ENCODE peak calls at places on chromosome 20, in four cellular contexts. K is NT2/D1, D is H1, J is GM12878. U is an unnamed sample.

GRCh38 chr20:41229259-41229658 is 88.3 kb downstream of the ZHX3 start:
- DNase-seq in D (no peak), K (no peak), J (no peak), U (no peak)

GRCh38 chr20:43667341-43668132 is 623 bp downstream of the MYBL2 start:
- DNase-seq in D (peak), J (no peak), K (peak), U (no peak)

GRCh38 chr20:8740265-8740664 is 328.6 kb upstream of the PLCB4 start:
- DNase-seq in J (peak), K (no peak), D (no peak), U (no peak)

GRCh38 chr20:1331101-1331500 is 2.2 kb upstream of the SDCBP2 start:
- DNase-seq in K (no peak), J (no peak), D (peak), U (no peak)

GRCh38 chr20:13147071-13147961 is 73.8 kb upstream of the ISM1 start:
- DNase-seq in J (no peak), D (no peak), K (no peak), U (no peak)

GRCh38 chr20:8720089-8720488 is 348.8 kb upstream of the PLCB4 start:
- DNase-seq in J (no peak), K (no peak), D (no peak), U (no peak)

GRCh38 chr20:10513091-10513490 is 78.0 kb downstream of the SLX4IP start:
- DNase-seq in D (no peak), K (no peak), J (no peak), U (no peak)

GRCh38 chr20:45032276-45032675 is 66.0 kb downstream of the STK4 start:
- DNase-seq in J (no peak), D (no peak), K (no peak), U (no peak)

GRCh38 chr20:38283236-38283635 is 20.7 kb upstream of the BPI start:
- DNase-seq in K (no peak), J (no peak), D (no peak), U (no peak)

GRCh38 chr20:57944988-57945387 is 235.2 kb upstream of the PMEPA1 start:
- DNase-seq in J (no peak), K (no peak), D (no peak), U (no peak)

GRCh38 chr20:34004227-34004626 is 10.5 kb downstream of the RALY start:
- DNase-seq in K (no peak), D (no peak), J (no peak), U (no peak)

GRCh38 chr20:33474963-33475362 is 14.9 kb upstream of the CBFA2T2 start:
- DNase-seq in K (no peak), J (no peak), D (no peak), U (no peak)

GRCh38 chr20:42276718-42277117 is 658.5 kb upstream of the CHD6 start:
- DNase-seq in K (no peak), J (no peak), D (no peak), U (no peak)

GRCh38 chr20:37243076-37243936 is 18.3 kb downstream of the GHRH start:
- DNase-seq in J (no peak), D (peak), K (no peak), U (no peak)

GRCh38 chr20:44071526-44072111 is 115.4 kb downstream of the JPH2 start:
- DNase-seq in J (no peak), K (no peak), D (peak), U (no peak)

GRCh38 chr20:18904192-18904591 is 90.6 kb downstream of the SCP2D1 start:
- DNase-seq in D (no peak), J (no peak), K (no peak), U (no peak)

GRCh38 chr20:31562241-31562640 is 42.8 kb upstream of the ID1 start:
- DNase-seq in J (no peak), K (no peak), D (no peak), U (no peak)

GRCh38 chr20:13243826-13244376 is 22.8 kb downstream of the ISM1 start:
- DNase-seq in J (no peak), K (no peak), D (no peak), U (peak)

GRCh38 chr20:38601216-38602184 is at the start of gene ARHGAP40:
- DNase-seq in K (no peak), J (no peak), D (peak), U (peak)

GRCh38 chr20:33709398-33709797 is 10.7 kb downstream of the PXMP4 start:
- DNase-seq in D (no peak), K (no peak), J (no peak), U (no peak)

GRCh38 chr20:23205656-23206055 is 119.5 kb upstream of the CD93 start:
- DNase-seq in D (peak), J (no peak), K (no peak), U (no peak)

GRCh38 chr20:51695574-51696303 is 72.5 kb downstream of the ATP9A start:
- DNase-seq in J (no peak), D (no peak), K (no peak), U (peak)

GRCh38 chr20:36270744-36271638 is 34.7 kb downstream of the AAR2 start:
- DNase-seq in D (no peak), K (no peak), J (no peak), U (peak)

GRCh38 chr20:15875446-15875845 is 697.8 kb downstream of the KIF16B start:
- DNase-seq in D (no peak), K (no peak), J (no peak), U (no peak)

GRCh38 chr20:17614176-17614811 is 44.4 kb downstream of the DSTN start:
- DNase-seq in K (no peak), J (no peak), D (no peak), U (no peak)

GRCh38 chr20:22584922-22585785 is 782 bp upstream of the FOXA2 start:
- DNase-seq in J (no peak), K (no peak), D (peak), U (peak)

DNA sequence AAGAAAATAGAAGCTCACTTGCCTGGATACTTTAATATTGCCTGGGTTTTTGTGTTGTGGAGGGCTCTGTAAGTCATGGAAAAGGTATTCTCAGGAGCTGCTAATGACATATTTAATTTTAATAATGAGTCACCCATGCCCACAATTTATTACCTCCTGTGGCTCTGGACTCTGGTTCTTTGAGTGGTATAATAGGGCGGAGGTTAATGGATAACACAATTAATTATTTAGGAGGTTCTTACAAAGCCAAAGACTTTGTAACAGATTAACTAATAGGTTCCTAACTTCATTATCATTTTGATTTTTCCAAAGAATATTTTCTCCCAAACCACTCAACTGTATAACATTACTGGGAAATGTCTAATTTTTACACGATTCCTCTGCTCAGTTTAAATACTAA is 29.3 kb downstream of the PHACTR3 start:
- DNase-seq in D (no peak), J (no peak), K (no peak), U (no peak)
- TF ChIP-seq YY1 in D (no peak), J (no peak), K (no peak), U (no peak)

GRCh38 chr20:40160151-40160550 is 528.9 kb downstream of the MAFB start:
- DNase-seq in D (peak), K (peak), J (peak), U (peak)
- TF ChIP-seq SUZ12 in D (no peak), K (no peak), J (no peak), U (no peak)

GRCh38 chr20:49668181-49668877 is 45.3 kb downstream of the B4GALT5 start:
- DNase-seq in D (no peak), J (peak), K (no peak), U (no peak)
- TF ChIP-seq YY1 in D (no peak), J (no peak), K (no peak), U (no peak)

DNA sequence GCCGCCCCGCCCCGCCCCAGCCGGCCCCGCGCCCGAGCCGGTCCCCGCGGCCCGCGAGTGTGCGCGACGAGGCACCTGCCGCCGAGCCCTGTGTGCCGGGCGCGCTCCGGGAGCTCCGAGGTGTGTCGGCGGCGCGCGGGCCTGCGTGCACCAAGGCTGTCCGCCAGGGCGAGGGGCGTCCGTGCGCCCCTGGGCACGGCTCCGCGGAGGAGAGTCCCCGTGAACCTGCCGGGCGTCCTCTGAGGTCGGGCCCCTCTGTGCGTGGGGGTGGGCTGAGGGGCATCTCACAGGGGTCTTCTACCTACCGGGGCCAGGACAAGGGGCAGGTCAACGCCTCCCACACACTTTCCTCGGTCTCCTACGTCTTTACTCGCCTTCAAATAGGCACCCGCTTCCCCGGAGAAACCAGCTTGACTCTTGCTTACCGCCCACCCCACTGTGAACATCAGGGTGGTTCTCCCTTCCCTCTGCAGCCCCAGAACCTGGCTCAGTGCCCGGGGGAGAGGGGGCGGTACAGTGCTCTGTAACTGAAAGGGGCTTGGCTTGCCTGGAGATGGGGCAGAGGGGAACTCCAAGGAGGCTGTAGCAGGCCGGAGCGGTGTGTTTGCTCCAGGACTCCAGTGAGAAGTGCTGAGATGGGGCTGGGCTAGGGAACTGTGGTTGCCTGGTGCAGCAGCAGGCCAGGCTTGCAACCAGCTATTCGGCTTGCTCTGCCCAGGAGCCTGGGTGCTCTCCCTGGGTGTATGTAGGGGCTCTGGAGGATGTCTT is at the start of gene SAMD10:
- DNase-seq in J (peak), K (no peak), D (peak), U (peak)
- TF ChIP-seq SUZ12 in J (no peak), K (no peak), D (no peak), U (no peak)

GRCh38 chr20:46558511-46558959 is 8.1 kb upstream of the OCSTAMP start:
- DNase-seq in J (no peak), D (no peak), K (no peak), U (peak)
- TF ChIP-seq YY1 in J (no peak), D (no peak), K (no peak), U (no peak)

DNA sequence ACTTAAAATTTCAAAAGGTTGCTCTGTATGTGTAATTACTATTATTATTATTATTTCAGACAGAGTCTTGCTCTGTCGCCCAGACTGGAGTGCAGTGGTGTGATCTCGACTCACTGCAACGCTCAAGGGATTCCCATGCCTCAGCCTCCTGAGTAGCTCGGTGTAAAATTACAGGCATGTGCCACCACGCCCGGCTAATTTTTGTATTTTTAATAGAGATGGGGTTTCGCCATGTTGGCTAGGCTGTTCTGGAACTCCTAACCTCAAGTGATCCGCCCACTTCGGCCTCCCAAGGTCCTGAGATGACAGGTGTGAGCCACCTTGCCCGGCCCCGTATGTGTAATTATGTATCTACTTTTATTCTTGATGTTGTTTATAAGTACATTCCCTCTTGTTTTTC is 65.3 kb upstream of the ZNF217 start:
- DNase-seq in J (no peak), K (no peak), D (no peak), U (no peak)
- TF ChIP-seq SUZ12 in J (no peak), K (no peak), D (no peak), U (no peak)